ENCODE peak calls at places on chromosomes 1 and 21, in ten cellular contexts. A is psoas muscle, G is thoracic aorta, H is breast epithelium, O is fibroblast of lung, E is H9, T is prostate gland, B is thyroid gland, R is right atrium auricular region, S is neural progenitor cell. J is an unnamed sample.

GRCh38 chr21:41839387-41840000 is 39.6 kb downstream of the PRDM15 start:
- DNase-seq in A (no peak), G (no peak), H (no peak), O (no peak), E (no peak), T (no peak), B (no peak), R (no peak), S (no peak), J (no peak)

GRCh38 chr1:93304716-93305138 is 41.0 kb upstream of the DR1 start:
- DNase-seq in A (no peak), G (peak; percentile 3), H (no peak), O (peak; percentile 54), E (no peak), T (peak; percentile 53), B (peak; percentile 33), R (no peak), S (peak; percentile 69), J (peak; percentile 48)

GRCh38 chr1:214295934-214296333 is 15.0 kb downstream of the SMYD2 start:
- DNase-seq in A (no peak), G (no peak), H (no peak), O (no peak), E (no peak), T (no peak), B (no peak), R (no peak), S (no peak), J (no peak)

GRCh38 chr1:164780111-164780510 is 221.1 kb downstream of the PBX1 start:
- DNase-seq in A (no peak), G (no peak), H (no peak), O (no peak), E (no peak), T (no peak), B (no peak), R (no peak), S (no peak), J (no peak)

GRCh38 chr1:11678442-11678841 is 2.5 kb downstream of the MAD2L2 start:
- DNase-seq in A (no peak), G (no peak), H (no peak), O (no peak), E (no peak), T (no peak), B (no peak), R (no peak), S (no peak), J (no peak)

GRCh38 chr1:158045639-158046038 is 52.2 kb downstream of the KIRREL1 start:
- DNase-seq in A (no peak), G (no peak), H (no peak), O (peak; percentile 91), E (no peak), T (peak; percentile 11), B (peak; percentile 37), R (no peak), S (peak; percentile 60), J (no peak)

GRCh38 chr1:231021540-231022031 is 18.5 kb downstream of the FAM89A start:
- DNase-seq in A (no peak), G (no peak), H (no peak), O (no peak), E (no peak), T (no peak), B (no peak), R (no peak), S (no peak), J (no peak)

GRCh38 chr1:9476790-9477463 is 62.3 kb upstream of the SLC25A33 start:
- DNase-seq in A (no peak), G (no peak), H (no peak), O (peak; percentile 38), E (no peak), T (no peak), B (no peak), R (no peak), S (no peak), J (peak; percentile 93)

GRCh38 chr1:161198206-161198876 is 513 bp downstream of the ADAMTS4 start:
- DNase-seq in A (peak; percentile 59), G (no peak), H (peak; percentile 72), O (no peak), E (peak; percentile 83), T (no peak), B (no peak), R (no peak), S (peak; percentile 87), J (no peak)

GRCh38 chr1:161197560-161198205 is 1.2 kb downstream of the ADAMTS4 start:
- DNase-seq in A (no peak), G (no peak), H (no peak), O (no peak), E (no peak), T (no peak), B (no peak), R (no peak), S (no peak), J (no peak)

GRCh38 chr1:161196111-161196510 is 2.7 kb downstream of the ADAMTS4 start:
- DNase-seq in A (no peak), G (no peak), H (no peak), O (no peak), E (no peak), T (no peak), B (no peak), R (no peak), S (no peak), J (no peak)

GRCh38 chr1:161195171-161195570 is 3.7 kb downstream of the ADAMTS4 start:
- DNase-seq in A (no peak), G (no peak), H (no peak), O (no peak), E (no peak), T (no peak), B (no peak), R (no peak), S (no peak), J (no peak)

GRCh38 chr1:161196521-161197451 is 2.1 kb downstream of the ADAMTS4 start:
- DNase-seq in A (peak; percentile 52), G (no peak), H (no peak), O (peak; percentile 48), E (no peak), T (no peak), B (no peak), R (no peak), S (peak; percentile 71), J (no peak)
- H3K4me1 ChIP-seq in A (peaks cover 16% of the 10 kb centered on the region), G (peaks cover 23% of the 10 kb centered on the region), H (peaks cover 27% of the 10 kb centered on the region), O (peaks cover 49% of the 10 kb centered on the region), E (peaks cover 24% of the 10 kb centered on the region), T (no peaks in the 10 kb centered on the region), B (peaks cover 35% of the 10 kb centered on the region), R (no peaks in the 10 kb centered on the region), S (peaks cover 57% of the 10 kb centered on the region), J (peaks cover 29% of the 10 kb centered on the region)

DNA sequence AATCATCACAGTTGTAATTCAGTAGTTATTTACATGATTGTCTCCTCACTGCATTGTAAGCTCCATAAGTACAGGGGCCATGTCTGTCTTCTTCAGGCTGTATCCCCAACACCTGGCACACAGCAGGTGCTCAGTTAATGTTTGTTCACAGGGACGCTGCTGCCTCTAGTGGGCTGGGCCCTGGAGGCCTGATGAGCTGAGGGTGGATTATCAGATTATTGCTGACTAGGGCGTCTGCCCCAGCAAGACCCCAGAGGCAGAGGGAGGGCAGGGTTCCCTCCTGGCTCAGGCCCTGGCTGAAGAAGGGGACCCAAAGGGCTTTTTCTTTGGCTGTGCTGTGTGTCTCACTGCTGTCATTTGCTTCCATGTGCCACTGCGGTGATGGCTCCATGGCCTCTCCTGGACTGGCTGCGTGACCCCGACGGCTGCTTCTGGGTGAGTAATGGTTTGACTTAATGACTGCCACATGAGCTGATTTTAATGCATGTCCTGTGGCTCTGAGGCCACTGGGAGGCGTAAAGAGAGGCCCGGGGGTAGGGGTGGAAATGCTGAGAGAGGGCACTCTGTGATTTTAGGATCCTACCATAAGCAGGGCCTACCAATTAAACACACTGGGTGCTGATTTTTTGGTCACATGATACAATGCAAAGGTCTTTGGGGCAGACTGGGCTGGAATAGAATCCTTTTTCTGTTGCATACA is 20.8 kb upstream of the EPB41 start:
- DNase-seq in A (no peak), G (no peak), H (no peak), O (peak; percentile 14), E (peak; percentile 64), T (no peak), B (no peak), R (no peak), S (peak; percentile 61), J (no peak)
- TF ChIP-seq CTCF in A (peak; percentile 5), G (no peak), H (peak; percentile 7), O (peak; percentile 37), E (peak; percentile 69), T (no peak), B (no peak), R (no peak), S (peak; percentile 55), J (peak; percentile 45)

DNA sequence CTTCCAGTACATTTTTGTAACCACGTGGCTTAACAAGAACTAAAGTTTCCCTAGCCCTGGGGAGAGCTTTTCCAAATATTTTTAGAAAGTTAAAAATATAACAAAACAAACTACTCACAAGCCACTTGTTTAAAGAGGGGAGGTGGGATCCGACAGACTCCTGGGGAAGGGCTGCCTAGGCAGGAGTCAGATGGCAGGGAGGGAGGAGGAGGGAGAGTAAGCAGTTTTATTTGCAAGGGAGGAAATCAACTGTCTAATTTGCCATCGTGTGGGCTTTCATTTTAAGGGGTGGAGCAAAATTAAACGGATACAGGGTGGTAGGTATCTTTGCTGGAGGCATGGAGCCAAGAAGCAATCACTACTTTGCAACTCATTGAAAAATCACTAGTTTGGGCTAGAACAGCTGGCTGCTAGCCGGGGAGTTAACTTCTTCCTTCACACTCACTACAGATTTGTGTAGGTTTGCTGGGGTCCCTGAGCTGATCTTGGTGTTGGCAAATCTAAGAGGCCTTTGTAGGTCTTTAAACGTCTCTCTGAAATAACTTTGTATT is 8.8 kb downstream of the BARHL2 start:
- DNase-seq in A (no peak), G (no peak), H (no peak), O (no peak), E (no peak), T (no peak), B (no peak), R (no peak), S (no peak), J (no peak)
- H3K27me3 ChIP-seq in A (peaks cover 99% of the 10 kb centered on the region), G (peaks cover 44% of the 10 kb centered on the region), H (peaks cover 95% of the 10 kb centered on the region), O (peaks cover 59% of the 10 kb centered on the region), E (peaks cover 88% of the 10 kb centered on the region), T (peaks cover 28% of the 10 kb centered on the region), B (peaks cover 29% of the 10 kb centered on the region), R (peaks cover 27% of the 10 kb centered on the region), S (peaks cover 100% of the 10 kb centered on the region), J (peaks cover 99% of the 10 kb centered on the region)

GRCh38 chr1:151984313-151984956 is 9.2 kb downstream of the S100A10 start:
- DNase-seq in A (no peak), G (no peak), H (no peak), O (peak; percentile 58), E (no peak), T (no peak), B (no peak), R (no peak), S (no peak), J (no peak)

GRCh38 chr1:151985270-151985669 is 8.4 kb downstream of the S100A10 start:
- DNase-seq in A (no peak), G (no peak), H (no peak), O (no peak), E (no peak), T (no peak), B (no peak), R (no peak), S (no peak), J (no peak)

GRCh38 chr1:151988405-151988851 is 5.2 kb downstream of the S100A10 start:
- DNase-seq in A (no peak), G (no peak), H (no peak), O (peak; percentile 96), E (no peak), T (no peak), B (no peak), R (no peak), S (no peak), J (peak; percentile 98)

GRCh38 chr1:151985768-151986167 is 7.9 kb downstream of the S100A10 start:
- DNase-seq in A (no peak), G (no peak), H (no peak), O (no peak), E (no peak), T (no peak), B (no peak), R (no peak), S (no peak), J (no peak)

DNA sequence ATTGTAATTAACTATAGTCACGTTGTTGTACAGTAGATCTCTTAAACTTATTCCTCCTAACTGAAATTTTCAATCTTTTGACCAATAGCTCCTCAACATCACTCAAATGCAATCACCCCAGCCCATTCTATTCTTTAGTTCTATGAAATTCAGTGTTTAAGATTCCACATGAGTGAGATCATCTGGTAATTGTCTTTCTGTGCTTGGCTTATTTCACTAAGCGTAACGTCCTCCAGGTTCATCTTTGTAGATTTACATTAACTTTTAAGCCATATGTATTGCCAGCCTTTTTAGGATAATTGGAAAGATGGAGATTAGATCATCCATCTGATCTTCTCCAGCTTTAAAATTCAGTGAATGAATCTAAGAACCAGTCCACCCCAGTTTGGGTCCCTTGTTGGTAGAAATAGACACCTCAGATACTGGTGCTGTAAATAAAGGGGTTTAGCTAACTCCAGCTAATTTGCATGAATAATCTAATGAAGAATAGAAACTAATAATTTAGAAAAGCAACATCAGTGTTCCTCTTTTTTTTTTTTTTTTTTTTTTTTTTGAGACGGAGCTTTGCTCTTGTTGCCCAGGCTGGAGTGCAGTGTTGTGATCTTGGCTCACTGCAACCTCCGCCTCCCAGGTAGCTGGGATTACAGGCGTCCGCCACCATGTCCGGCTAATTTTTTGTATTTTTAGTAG is 7.0 kb downstream of the S100A10 start:
- DNase-seq in A (no peak), G (no peak), H (no peak), O (no peak), E (no peak), T (no peak), B (no peak), R (no peak), S (no peak), J (no peak)
- H3K4me1 ChIP-seq in A (peaks cover 16% of the 10 kb centered on the region), G (peaks cover 43% of the 10 kb centered on the region), H (peaks cover 20% of the 10 kb centered on the region), O (peaks cover 27% of the 10 kb centered on the region), E (peaks cover 11% of the 10 kb centered on the region), T (peaks cover 22% of the 10 kb centered on the region), B (peaks cover 44% of the 10 kb centered on the region), R (peaks cover 4% of the 10 kb centered on the region), S (no peaks in the 10 kb centered on the region), J (peaks cover 12% of the 10 kb centered on the region)